ENCODE peak calls at places on chromosomes 7 and 10, in six cellular contexts. G, M, Q, B, H and Y are unnamed samples.
A peak's percentile ranks its signal among the peaks of the same experiment; 100 is the strongest.

GRCh38 chr10:131660427-131660826 is 240.4 kb upstream of the PPP2R2D start:
- DNase-seq in G (no peak), M (no peak), Q (no peak), B (no peak), H (no peak), Y (no peak)

GRCh38 chr7:18330563-18330962 is 165.0 kb upstream of the HDAC9 start:
- DNase-seq in G (no peak), M (no peak), Q (no peak), B (no peak), H (no peak), Y (no peak)

GRCh38 chr7:542131-542934 is 22.7 kb upstream of the PDGFA start:
- DNase-seq in G (no peak), M (no peak), Q (no peak), B (no peak), H (no peak), Y (no peak)

GRCh38 chr10:58511765-58512469 is 755 bp upstream of the BICC1 start:
- DNase-seq in G (no peak), M (peak; percentile 23), Q (no peak), B (no peak), H (peak; percentile 63), Y (no peak)

GRCh38 chr10:47295411-47295810 is 4.6 kb upstream of the GDF10 start:
- DNase-seq in G (no peak), M (no peak), Q (no peak), B (no peak), H (no peak), Y (no peak)

GRCh38 chr10:51700228-51700835 is 937 bp upstream of the CSTF2T start:
- DNase-seq in G (no peak), M (no peak), Q (peak; percentile 14), B (peak; percentile 6), H (no peak), Y (peak; percentile 11)

GRCh38 chr7:92751902-92752901 is 84.2 kb downstream of the CDK6 start:
- DNase-seq in G (no peak), M (peak; percentile 10), Q (no peak), B (no peak), H (no peak), Y (no peak)

GRCh38 chr7:27225005-27225934 is 17.3 kb upstream of the EVX1 start:
- DNase-seq in G (no peak), M (no peak), Q (no peak), B (no peak), H (no peak), Y (no peak)

GRCh38 chr10:78513330-78513729 is 479.7 kb downstream of the RPS24 start:
- DNase-seq in G (no peak), M (no peak), Q (no peak), B (no peak), H (no peak), Y (no peak)

GRCh38 chr7:21365866-21366624 is 61.8 kb upstream of the SP4 start:
- DNase-seq in G (no peak), M (no peak), Q (no peak), B (no peak), H (no peak), Y (no peak)

GRCh38 chr7:94391716-94392390 is 2.8 kb upstream of the COL1A2 start:
- DNase-seq in G (no peak), M (no peak), Q (no peak), B (no peak), H (no peak), Y (no peak)

GRCh38 chr7:16015981-16016380 is 329.5 kb upstream of the MEOX2 start:
- DNase-seq in G (no peak), M (no peak), Q (no peak), B (no peak), H (no peak), Y (no peak)

GRCh38 chr10:24469993-24470392 is 253.7 kb downstream of the ARHGAP21 start:
- DNase-seq in G (no peak), M (peak; percentile 58), Q (no peak), B (no peak), H (no peak), Y (no peak)

GRCh38 chr10:3213174-3213573 is 40.6 kb upstream of the PITRM1 start:
- DNase-seq in G (no peak), M (no peak), Q (no peak), B (no peak), H (no peak), Y (no peak)

GRCh38 chr10:2076528-2076927 is 339.2 kb upstream of the ADARB2 start:
- DNase-seq in G (no peak), M (no peak), Q (no peak), B (no peak), H (no peak), Y (no peak)

GRCh38 chr10:73865459-73866442 is 8.6 kb downstream of the CAMK2G start:
- DNase-seq in G (peak; percentile 89), M (no peak), Q (no peak), B (peak; percentile 63), H (no peak), Y (peak; percentile 37)

GRCh38 chr7:107078517-107078966 is 34.0 kb downstream of the PRKAR2B start:
- DNase-seq in G (no peak), M (no peak), Q (peak; percentile 64), B (no peak), H (no peak), Y (no peak)

GRCh38 chr10:132679217-132679595 is 106.7 kb downstream of the NKX6-2 start:
- DNase-seq in G (no peak), M (no peak), Q (no peak), B (no peak), H (no peak), Y (no peak)

GRCh38 chr7:94701555-94701973 is 45.6 kb upstream of the SGCE start:
- DNase-seq in G (no peak), M (peak; percentile 69), Q (no peak), B (no peak), H (no peak), Y (no peak)

GRCh38 chr10:18136056-18136916 is 3.9 kb upstream of the CACNB2 start:
- DNase-seq in G (no peak), M (no peak), Q (no peak), B (no peak), H (no peak), Y (no peak)

GRCh38 chr7:44685723-44686122 is 62.9 kb upstream of the ZMIZ2 start:
- DNase-seq in G (no peak), M (no peak), Q (no peak), B (no peak), H (no peak), Y (no peak)

GRCh38 chr7:44184221-44184873 is 4.9 kb downstream of the GCK start:
- DNase-seq in G (no peak), M (no peak), Q (no peak), B (no peak), H (peak; percentile 44), Y (no peak)

GRCh38 chr10:112827951-112828350 is 122.1 kb upstream of the TCF7L2 start:
- DNase-seq in G (no peak), M (no peak), Q (no peak), B (no peak), H (no peak), Y (no peak)